ENCODE peak calls at places on chromosomes 3 and 15, in seven cellular contexts. K is cardiac fibroblast, V is osteoblast, U is HL-60, O is T follicular helper cell, X is ascending aorta, C is spleen. J is an unnamed sample.

GRCh38 chr3:180747805-180748361 is 68.6 kb upstream of the CCDC39 start:
- DNase-seq in K (no peak), V (no peak), U (no peak), O (no peak), X (no peak), C (no peak), J (no peak)

GRCh38 chr3:31004025-31004678 is 109.7 kb upstream of the GADL1 start:
- DNase-seq in K (peak), V (peak), U (no peak), O (no peak), X (no peak), C (no peak), J (peak)

GRCh38 chr3:185188816-185189215 is 36.0 kb upstream of the C3orf70 start:
- DNase-seq in K (no peak), V (no peak), U (no peak), O (no peak), X (no peak), C (no peak), J (no peak)

GRCh38 chr15:74893627-74894026 is 3.8 kb downstream of the MPI start:
- DNase-seq in K (no peak), V (no peak), U (no peak), O (no peak), X (no peak), C (no peak), J (no peak)

GRCh38 chr3:46943237-46944187 is 33.0 kb downstream of the CCDC12 start:
- DNase-seq in K (peak), V (no peak), U (no peak), O (no peak), X (no peak), C (peak), J (no peak)

GRCh38 chr3:46858456-46858855 is 4.8 kb downstream of the MYL3 start:
- DNase-seq in K (no peak), V (peak), U (no peak), O (no peak), X (peak), C (peak), J (no peak)

GRCh38 chr3:112747624-112748023 is 99.0 kb downstream of the CD200R1L start:
- DNase-seq in K (no peak), V (no peak), U (no peak), O (no peak), X (no peak), C (no peak), J (no peak)

GRCh38 chr3:190338717-190339116 is 16.5 kb upstream of the CLDN1 start:
- DNase-seq in K (peak), V (no peak), U (no peak), O (no peak), X (no peak), C (no peak), J (no peak)

GRCh38 chr3:185351371-185351770 is 11.6 kb upstream of the MAP3K13 start:
- DNase-seq in K (peak), V (peak), U (no peak), O (no peak), X (no peak), C (no peak), J (no peak)

GRCh38 chr15:33154366-33155166 is 39.9 kb downstream of the FMN1 start:
- DNase-seq in K (peak), V (peak), U (peak), O (no peak), X (peak), C (no peak), J (peak)

GRCh38 chr3:169310190-169310918 is 353.2 kb downstream of the MECOM start:
- DNase-seq in K (no peak), V (no peak), U (no peak), O (no peak), X (no peak), C (no peak), J (no peak)

GRCh38 chr3:123120546-123120945 is 53.7 kb downstream of the PDIA5 start:
- DNase-seq in K (no peak), V (no peak), U (no peak), O (no peak), X (no peak), C (peak), J (no peak)

GRCh38 chr15:23069496-23070166 is 30.3 kb upstream of the TUBGCP5 start:
- DNase-seq in K (no peak), V (no peak), U (no peak), O (no peak), X (no peak), C (no peak), J (no peak)

GRCh38 chr15:65940618-65940909 is 71.3 kb downstream of the RAB11A start:
- DNase-seq in K (peak), V (no peak), U (no peak), O (no peak), X (no peak), C (no peak), J (no peak)

GRCh38 chr3:156983559-156983958 is 157.4 kb downstream of the LEKR1 start:
- DNase-seq in K (no peak), V (no peak), U (no peak), O (no peak), X (no peak), C (no peak), J (no peak)

GRCh38 chr3:101940521-101940992 is 91.2 kb downstream of the NFKBIZ start:
- DNase-seq in K (peak), V (no peak), U (peak), O (no peak), X (peak), C (peak), J (peak)

GRCh38 chr15:94523873-94524272 is 292.5 kb downstream of the MCTP2 start:
- DNase-seq in K (no peak), V (no peak), U (no peak), O (no peak), X (no peak), C (no peak), J (no peak)